ENCODE peak calls at places on chromosome 18, in seven cellular contexts. M is endothelial cell of umbilical vein, H is adrenal gland, Y is ovary, U is GM12878, A is GM12892, X is IMR-90. Z is an unnamed sample.

GRCh38 chr18:79572848-79573451 is 106.7 kb upstream of the CTDP1 start:
- DNase-seq in U (no peak), A (no peak), H (no peak), Y (no peak), M (no peak), X (no peak), Z (no peak)

GRCh38 chr18:63025251-63025710 is 294.3 kb downstream of the BCL2 start:
- DNase-seq in A (no peak), X (no peak), Y (peak; percentile 26), U (no peak), H (no peak), M (no peak), Z (no peak)

GRCh38 chr18:48418409-48419267 is 9.5 kb upstream of the ZBTB7C start:
- DNase-seq in X (no peak), M (no peak), U (no peak), H (no peak), A (no peak), Y (no peak), Z (no peak)

GRCh38 chr18:22872894-22873537 is 60.1 kb upstream of the RBBP8 start:
- DNase-seq in Y (no peak), U (peak; percentile 3), M (no peak), A (no peak), X (peak; percentile 5), H (no peak), Z (no peak)

GRCh38 chr18:76491436-76491800 is 3.6 kb downstream of the ZNF516 start:
- DNase-seq in A (peak; percentile 46), Y (peak; percentile 84), H (peak; percentile 72), M (no peak), U (no peak), X (peak; percentile 68), Z (peak; percentile 78)

GRCh38 chr18:29874519-29875098 is 1167.9 kb downstream of the DSC3 start:
- DNase-seq in X (peak; percentile 20), H (no peak), U (no peak), A (no peak), Y (no peak), M (peak; percentile 30), Z (peak; percentile 61)

GRCh38 chr18:48776161-48776555 is 174.6 kb downstream of the SMAD7 start:
- DNase-seq in Y (no peak), M (no peak), H (no peak), X (no peak), U (no peak), A (no peak), Z (no peak)

GRCh38 chr18:22115573-22115972 is 53.8 kb upstream of the GATA6 start:
- DNase-seq in Y (no peak), H (no peak), A (no peak), M (no peak), X (no peak), U (no peak), Z (no peak)

GRCh38 chr18:6547476-6547875 is 132.8 kb upstream of the L3MBTL4 start:
- DNase-seq in H (no peak), M (no peak), Y (no peak), A (no peak), X (no peak), U (no peak), Z (no peak)

GRCh38 chr18:30081122-30081521 is 961.4 kb downstream of the DSC3 start:
- DNase-seq in H (no peak), A (no peak), U (no peak), X (no peak), Y (no peak), M (no peak), Z (no peak)

GRCh38 chr18:79588636-79589481 is 90.7 kb upstream of the CTDP1 start:
- DNase-seq in Y (peak; percentile 95), M (peak; percentile 3), H (peak; percentile 93), A (no peak), U (no peak), X (peak; percentile 87), Z (no peak)

GRCh38 chr18:9726936-9727335 is 18.8 kb downstream of the RAB31 start:
- DNase-seq in Y (no peak), A (no peak), X (no peak), H (no peak), U (no peak), M (no peak), Z (no peak)

GRCh38 chr18:61528961-61529360 is 195.7 kb downstream of the CDH20 start:
- DNase-seq in M (no peak), X (no peak), U (no peak), H (no peak), A (no peak), Y (no peak), Z (no peak)

GRCh38 chr18:24212939-24213338 is 74.1 kb downstream of the CABYR start:
- DNase-seq in M (peak; percentile 55), Y (no peak), H (no peak), A (no peak), X (peak; percentile 96), U (no peak), Z (no peak)

GRCh38 chr18:8849696-8850095 is 144.3 kb downstream of the MTCL1 start:
- DNase-seq in M (no peak), Y (no peak), U (no peak), X (peak; percentile 57), A (no peak), H (no peak), Z (no peak)

GRCh38 chr18:3012306-3012919 is 531 bp downstream of the LPIN2 start:
- DNase-seq in U (no peak), H (peak; percentile 42), X (peak; percentile 20), M (peak; percentile 54), Y (peak; percentile 56), A (peak; percentile 35), Z (peak; percentile 82)
- TF ChIP-seq POLR2A in U (peak; percentile 16), H (no peak), X (no peak), M (no peak), Y (no peak), A (no peak), Z (no peak)

DNA sequence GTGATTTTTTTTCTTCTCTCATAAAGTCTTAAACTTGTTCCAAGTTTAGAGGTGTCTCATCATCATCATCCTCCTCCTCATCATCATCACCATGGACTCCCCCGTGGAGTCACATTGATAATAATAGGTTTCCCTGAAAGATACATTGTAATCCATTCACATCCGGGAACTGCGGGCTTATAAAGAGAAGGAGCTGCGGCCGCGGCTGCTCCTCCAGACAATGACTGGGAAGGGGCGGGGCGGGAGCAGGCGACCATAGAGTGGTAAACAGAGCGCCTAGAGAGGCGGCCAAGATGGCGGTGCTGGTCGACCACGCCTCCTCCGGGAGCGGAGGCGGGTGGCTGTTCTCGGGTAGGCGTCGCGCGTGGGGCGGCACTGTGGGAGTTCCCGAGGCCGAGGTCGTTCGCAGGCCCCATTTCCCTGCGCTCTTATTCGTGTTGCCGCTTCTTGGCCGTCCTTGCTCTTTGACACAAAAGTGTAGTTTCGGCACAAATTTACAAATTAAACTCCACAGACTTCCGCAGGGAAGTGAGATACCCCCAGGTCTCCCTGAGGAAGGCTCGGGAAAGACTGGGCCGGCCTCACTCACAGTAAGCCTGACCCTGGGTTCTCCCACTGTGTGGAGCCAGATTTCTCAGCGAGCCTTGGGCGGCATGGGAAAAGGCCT is 1.8 kb upstream of the TCF4 start:
- DNase-seq in U (peak; percentile 2), X (peak; percentile 96), Y (peak; percentile 97), H (peak; percentile 98), A (peak; percentile 36), M (peak; percentile 97), Z (peak; percentile 98)
- TF ChIP-seq POLR2A in U (peak; percentile 71), X (peak; percentile 88), Y (peak; percentile 42), H (peak; percentile 69), A (peak; percentile 26), M (peak; percentile 81), Z (peak; percentile 84)

DNA sequence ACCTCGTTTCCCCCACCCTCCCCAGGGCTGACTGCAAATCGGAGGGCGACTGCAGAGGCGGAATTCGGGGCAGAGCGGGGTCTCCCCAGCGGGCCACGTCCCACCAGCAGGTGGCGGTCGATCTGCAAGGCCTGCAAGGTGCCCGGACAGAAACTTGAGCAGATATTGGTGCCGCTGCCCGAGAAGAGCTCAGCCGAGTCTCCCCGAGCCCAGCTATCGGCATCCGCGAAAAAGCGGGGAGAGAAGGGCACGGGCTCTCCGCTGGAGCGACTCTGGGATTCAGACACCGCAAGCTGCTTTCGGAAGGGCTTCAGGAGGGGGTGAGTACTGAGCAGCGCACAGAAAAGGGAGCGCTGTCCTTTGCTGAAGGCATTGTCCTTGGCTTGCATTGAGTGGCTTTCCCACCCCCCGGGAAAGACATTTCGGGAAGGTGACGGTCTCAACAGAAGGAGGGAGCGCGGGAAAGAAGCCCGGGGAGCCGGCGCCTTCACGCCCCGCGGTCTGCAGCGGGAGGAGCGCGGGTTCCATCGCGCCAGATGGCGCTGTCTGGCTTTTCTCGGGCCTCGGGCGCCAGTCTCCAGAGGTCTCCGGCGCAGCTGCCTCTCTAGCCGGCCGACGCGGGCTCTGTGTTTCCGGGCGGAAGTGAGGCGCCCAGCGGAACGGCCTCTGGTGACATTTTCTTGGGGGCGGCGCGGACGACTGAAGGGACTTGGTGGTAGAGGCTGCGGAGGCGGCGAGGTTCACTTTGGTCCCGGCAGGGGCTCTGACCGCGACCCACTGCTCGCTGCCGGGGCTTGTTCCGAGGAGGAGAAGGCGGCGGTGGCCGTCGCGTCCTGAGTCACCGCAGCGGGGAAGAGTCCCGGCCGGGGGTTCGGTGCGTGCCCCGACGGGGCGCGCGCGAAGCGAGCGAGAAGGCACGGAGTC is 69.5 kb downstream of the HAUS1 start:
- DNase-seq in Y (peak; percentile 86), M (peak; percentile 90), U (peak; percentile 48), H (peak; percentile 94), A (peak; percentile 92), X (peak; percentile 89), Z (peak; percentile 98)
- TF ChIP-seq POLR2A in Y (peak; percentile 23), M (peak; percentile 75), U (peak; percentile 95), H (peak; percentile 80), A (peak; percentile 91), X (peak; percentile 83), Z (peak; percentile 84)

GRCh38 chr18:49907346-49907929 is 94.1 kb upstream of the ACAA2 start:
- DNase-seq in Y (no peak), U (no peak), M (no peak), A (no peak), H (no peak), X (no peak), Z (peak; percentile 48)
- TF ChIP-seq POLR2A in Y (no peak), U (no peak), M (no peak), A (no peak), H (no peak), X (no peak), Z (no peak)

DNA sequence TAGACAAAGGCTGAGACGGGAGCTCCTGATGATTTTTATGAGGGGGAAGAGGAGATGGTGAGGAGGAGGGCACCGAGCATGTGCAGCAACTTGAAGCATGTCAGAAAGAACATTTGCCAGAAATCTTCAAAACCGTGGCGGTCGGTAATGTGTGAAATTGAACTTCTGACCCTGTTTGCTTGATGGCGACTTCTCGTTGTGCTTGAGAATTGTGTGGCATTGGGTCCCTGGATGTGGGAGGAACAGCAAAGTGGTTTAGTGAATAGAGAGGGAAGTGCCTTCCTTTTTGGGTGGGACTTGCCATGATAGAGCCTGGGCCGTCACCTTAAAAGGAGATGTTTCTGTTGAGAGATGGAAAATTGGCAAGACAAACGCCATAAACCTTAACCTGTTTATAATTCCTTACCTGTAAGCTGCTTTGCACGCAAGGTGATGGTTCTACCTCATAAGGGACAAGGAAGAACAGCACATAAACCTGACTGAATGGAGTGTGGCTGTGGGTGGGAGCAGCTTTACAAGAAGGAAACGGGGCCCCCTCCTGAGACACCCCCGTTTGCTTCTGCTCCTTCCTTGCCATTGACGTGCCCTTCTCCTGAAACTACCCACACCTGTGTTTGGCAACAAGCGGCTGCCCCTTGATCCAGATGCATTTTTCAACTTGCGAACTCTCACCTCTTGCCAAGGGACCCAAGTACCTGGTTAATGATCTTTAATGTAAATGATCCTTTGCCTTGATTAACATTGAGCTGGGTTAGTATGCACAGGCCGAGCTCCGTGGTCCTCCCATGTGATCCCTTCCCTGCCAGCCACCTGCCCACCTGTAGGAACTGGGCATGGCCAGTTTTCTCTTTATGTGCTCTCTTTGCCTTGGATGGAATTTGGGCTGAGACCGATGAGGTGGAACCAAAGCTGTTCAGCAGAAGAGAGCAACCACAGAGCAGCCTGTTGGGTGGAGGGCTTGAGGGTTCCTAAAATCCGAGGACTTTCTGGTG is 153.2 kb downstream of the NEDD4L start:
- DNase-seq in X (no peak), H (no peak), Y (no peak), U (no peak), M (no peak), A (no peak), Z (no peak)
- TF ChIP-seq POLR2A in X (no peak), H (no peak), Y (no peak), U (no peak), M (no peak), A (no peak), Z (no peak)